ENCODE peak calls at places on chromosomes 13 and 19, in ten cellular contexts. F, T, R, K, H, G, N, Q, W and L are unnamed samples.

GRCh38 chr13:75170321-75170720 is 311.6 kb downstream of the TBC1D4 start:
- DNase-seq in H (no peak), T (no peak), G (no peak), F (no peak), R (no peak), N (no peak), W (no peak), Q (no peak), K (no peak), L (no peak)

GRCh38 chr19:46902402-46902766 is 41.6 kb downstream of the ARHGAP35 start:
- DNase-seq in N (no peak), K (no peak), H (no peak), R (no peak), Q (no peak), F (no peak), T (no peak), G (no peak), W (no peak), L (no peak)

GRCh38 chr19:15126511-15126910 is 19.3 kb downstream of the SYDE1 start:
- DNase-seq in N (no peak), F (no peak), Q (no peak), T (no peak), K (no peak), H (no peak), W (no peak), G (no peak), R (no peak), L (no peak)

GRCh38 chr19:8324186-8325050 is 3.1 kb downstream of the RPS28 start:
- DNase-seq in G (no peak), H (peak; percentile 45), T (no peak), F (no peak), N (no peak), K (no peak), Q (no peak), W (no peak), R (no peak), L (no peak)

GRCh38 chr19:17981611-17982010 is 14.7 kb downstream of the KCNN1 start:
- DNase-seq in H (no peak), W (no peak), T (no peak), N (no peak), G (no peak), F (no peak), Q (no peak), K (no peak), R (no peak), L (no peak)

GRCh38 chr13:99677388-99677951 is 176.2 kb downstream of the TM9SF2 start:
- DNase-seq in K (no peak), T (no peak), W (no peak), Q (no peak), H (no peak), R (no peak), G (no peak), F (no peak), N (no peak), L (no peak)

GRCh38 chr13:46295531-46296464 is 84.1 kb downstream of the LRRC63 start:
- DNase-seq in G (peak; percentile 47), W (peak; percentile 28), F (peak; percentile 98), R (peak; percentile 68), K (peak; percentile 97), T (peak; percentile 82), H (peak; percentile 59), N (no peak), Q (no peak), L (peak; percentile 19)

GRCh38 chr19:50695251-50696064 is 24.1 kb downstream of the SHANK1 start:
- DNase-seq in T (no peak), H (no peak), G (no peak), W (no peak), N (peak; percentile 24), Q (no peak), F (no peak), K (no peak), R (no peak), L (no peak)

GRCh38 chr19:5211217-5211822 is 129.3 kb downstream of the PTPRS start:
- DNase-seq in K (no peak), G (no peak), R (no peak), T (no peak), Q (no peak), F (no peak), W (no peak), H (no peak), N (no peak), L (no peak)

GRCh38 chr19:7211191-7211988 is 82.8 kb downstream of the INSR start:
- DNase-seq in N (no peak), H (no peak), W (no peak), T (no peak), K (peak; percentile 15), G (no peak), Q (no peak), R (no peak), F (no peak), L (no peak)

GRCh38 chr19:35213678-35214632 is 14.6 kb downstream of the FAM187B start:
- DNase-seq in F (peak; percentile 51), W (peak; percentile 48), H (peak; percentile 77), N (peak; percentile 59), Q (peak; percentile 32), K (peak; percentile 92), R (peak; percentile 94), G (peak; percentile 71), T (peak; percentile 86), L (peak; percentile 73)

GRCh38 chr19:30757836-30758617 is 385.8 kb downstream of the ZNF536 start:
- DNase-seq in Q (no peak), W (no peak), T (no peak), F (no peak), G (no peak), K (no peak), N (no peak), H (no peak), R (no peak), L (no peak)

GRCh38 chr19:1250374-1251232 is 2.2 kb downstream of the MIDN start:
- DNase-seq in G (peak; percentile 43), T (peak; percentile 67), R (peak; percentile 88), W (no peak), F (no peak), N (no peak), K (peak; percentile 65), Q (no peak), H (peak; percentile 76), L (peak; percentile 58)

GRCh38 chr19:13997637-13997962 is 8.5 kb downstream of the RFX1 start:
- DNase-seq in K (no peak), R (no peak), N (no peak), F (no peak), T (no peak), H (peak; percentile 30), W (no peak), Q (no peak), G (no peak), L (no peak)

GRCh38 chr19:1566392-1567115 is 1.6 kb downstream of the MEX3D start:
- DNase-seq in R (peak; percentile 61), F (peak; percentile 44), W (no peak), H (peak; percentile 68), G (no peak), N (peak; percentile 81), Q (no peak), K (peak; percentile 84), T (no peak), L (peak; percentile 7)

GRCh38 chr19:31232220-31232619 is 117.0 kb downstream of the TSHZ3 start:
- DNase-seq in K (peak; percentile 21), G (no peak), N (peak; percentile 4), H (no peak), F (peak; percentile 32), T (no peak), R (no peak), Q (no peak), W (no peak), L (no peak)

GRCh38 chr13:37357548-37357947 is 241.0 kb downstream of the POSTN start:
- DNase-seq in W (no peak), Q (no peak), R (no peak), K (peak; percentile 26), G (no peak), F (no peak), N (no peak), T (no peak), H (no peak), L (no peak)

GRCh38 chr13:99642841-99643240 is 141.6 kb downstream of the TM9SF2 start:
- DNase-seq in H (no peak), Q (no peak), F (no peak), W (no peak), N (no peak), G (no peak), K (no peak), R (no peak), T (no peak), L (no peak)

GRCh38 chr13:106143392-106143791 is 392.1 kb downstream of the EFNB2 start:
- DNase-seq in Q (no peak), W (no peak), N (no peak), T (no peak), K (peak; percentile 74), H (no peak), G (no peak), R (no peak), F (no peak), L (no peak)

GRCh38 chr13:65868106-65868505 is 1362.0 kb downstream of the PCDH9 start:
- DNase-seq in W (no peak), N (no peak), R (no peak), T (no peak), Q (no peak), G (no peak), K (no peak), F (no peak), H (no peak), L (no peak)

GRCh38 chr19:40273469-40274360 is 11.4 kb downstream of the AKT2 start:
- DNase-seq in W (no peak), N (no peak), K (no peak), F (no peak), H (no peak), Q (no peak), T (no peak), G (no peak), R (no peak), L (no peak)

GRCh38 chr13:100532836-100533435 is 55.7 kb downstream of the GGACT start:
- DNase-seq in K (no peak), G (no peak), T (no peak), Q (no peak), F (no peak), N (no peak), R (peak; percentile 40), W (no peak), H (no peak), L (no peak)

GRCh38 chr13:92821324-92821723 is 405.3 kb upstream of the GPC6 start:
- DNase-seq in N (no peak), K (no peak), F (no peak), R (no peak), W (no peak), H (no peak), G (no peak), T (no peak), Q (no peak), L (no peak)

GRCh38 chr19:39413269-39413902 is 917 bp downstream of the PLEKHG2 start:
- DNase-seq in F (no peak), W (no peak), R (peak; percentile 75), H (peak; percentile 88), G (no peak), Q (no peak), K (peak; percentile 57), N (no peak), T (no peak), L (peak; percentile 56)

GRCh38 chr13:30870049-30870884 is 35.8 kb upstream of the MEDAG start:
- DNase-seq in N (peak; percentile 94), T (no peak), W (no peak), H (peak; percentile 92), Q (no peak), F (peak; percentile 90), G (no peak), R (peak; percentile 61), K (peak; percentile 100), L (no peak)